ENCODE peak calls at places on chromosomes 4 and X, in five cellular contexts. S is breast epithelium, B is aorta, Z is mammary epithelial cell, Y is uterus. M is an unnamed sample.

GRCh38 chr4:114087596-114088230 is 108.3 kb upstream of the ARSJ start:
- DNase-seq in S (no peak), B (no peak), Z (no peak), Y (no peak), M (no peak)

GRCh38 chr4:165199286-165199685 is 8.1 kb upstream of the KLHL2 start:
- DNase-seq in S (no peak), B (no peak), Z (peak; percentile 39), Y (no peak), M (no peak)

GRCh38 chr4:40388248-40388647 is 53.1 kb downstream of the CHRNA9 start:
- DNase-seq in S (no peak), B (no peak), Z (no peak), Y (no peak), M (no peak)

GRCh38 chrX:23883737-23884354 is 23.9 kb downstream of the APOO start:
- DNase-seq in S (no peak), B (no peak), Z (peak; percentile 89), Y (no peak), M (no peak)

GRCh38 chr4:135201081-135201480 is 999.5 kb upstream of the PABPC4L start:
- DNase-seq in S (no peak), B (no peak), Z (no peak), Y (no peak), M (no peak)

GRCh38 chr4:109708990-109709389 is 5.7 kb upstream of the CASP6 start:
- DNase-seq in S (no peak), B (no peak), Z (no peak), Y (no peak), M (no peak)

GRCh38 chrX:54891573-54891972 is 29.1 kb upstream of the TRO start:
- DNase-seq in S (no peak), B (no peak), Z (peak; percentile 37), Y (no peak), M (no peak)

GRCh38 chr4:101065346-101065745 is 282.0 kb downstream of the PPP3CA start:
- DNase-seq in S (no peak), B (no peak), Z (no peak), Y (no peak), M (no peak)

GRCh38 chrX:10634681-10635161 is 14.3 kb upstream of the MID1 start:
- DNase-seq in S (no peak), B (no peak), Z (peak; percentile 95), Y (peak; percentile 22), M (peak; percentile 25)

GRCh38 chr4:135777386-135777785 is 1575.8 kb upstream of the PABPC4L start:
- DNase-seq in S (no peak), B (no peak), Z (no peak), Y (no peak), M (no peak)

GRCh38 chr4:152138451-152138850 is 377.6 kb upstream of the GATB start:
- DNase-seq in S (no peak), B (no peak), Z (no peak), Y (no peak), M (no peak)

GRCh38 chrX:139766545-139766983 is 58.6 kb upstream of the MCF2 start:
- DNase-seq in S (no peak), B (no peak), Z (no peak), Y (no peak), M (no peak)

GRCh38 chrX:45758319-45758718 is 557.6 kb upstream of the DIPK2B start:
- DNase-seq in S (no peak), B (no peak), Z (peak; percentile 89), Y (no peak), M (no peak)

GRCh38 chr4:146330392-146330791 is 116.1 kb downstream of the REELD1 start:
- DNase-seq in S (no peak), B (no peak), Z (peak; percentile 41), Y (no peak), M (no peak)

GRCh38 chr4:4942658-4943057 is 76.6 kb downstream of the CYTL1 start:
- DNase-seq in S (no peak), B (no peak), Z (no peak), Y (no peak), M (no peak)

GRCh38 chr4:4945021-4945420 is 74.2 kb downstream of the CYTL1 start:
- DNase-seq in S (no peak), B (no peak), Z (no peak), Y (no peak), M (no peak)

GRCh38 chr4:4946416-4946815 is 72.8 kb downstream of the CYTL1 start:
- DNase-seq in S (no peak), B (no peak), Z (no peak), Y (no peak), M (no peak)

GRCh38 chr4:4937926-4938325 is 78.5 kb downstream of the MSX1 start:
- DNase-seq in S (no peak), B (no peak), Z (no peak), Y (no peak), M (no peak)

DNA sequence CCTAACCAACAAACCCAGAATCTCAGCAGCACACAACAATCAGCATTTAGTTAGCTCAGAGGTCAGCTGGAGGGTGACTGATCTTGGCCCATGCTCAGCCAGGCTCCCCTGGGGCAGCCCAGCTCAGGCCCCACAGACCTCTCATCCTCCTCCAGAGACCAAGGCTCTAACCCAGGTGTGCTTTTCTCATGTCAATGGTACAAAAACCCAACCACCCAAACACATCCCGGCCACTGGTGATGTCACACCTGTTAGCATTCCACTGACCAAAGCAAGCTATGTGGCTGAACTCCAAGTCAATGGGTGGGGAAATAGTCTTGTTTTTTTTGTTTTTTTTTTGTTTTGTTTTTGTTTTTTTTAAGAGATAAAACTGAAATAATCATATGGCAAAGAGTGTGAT is 77.5 kb downstream of the CYTL1 start:
- DNase-seq in S (no peak), B (no peak), Z (no peak), Y (no peak), M (no peak)
- H3K27ac ChIP-seq in S (no peak overlapping the region), B (no peak overlapping the region), Z (no peak overlapping the region), Y (no peak overlapping the region), M (no peak overlapping the region)

DNA sequence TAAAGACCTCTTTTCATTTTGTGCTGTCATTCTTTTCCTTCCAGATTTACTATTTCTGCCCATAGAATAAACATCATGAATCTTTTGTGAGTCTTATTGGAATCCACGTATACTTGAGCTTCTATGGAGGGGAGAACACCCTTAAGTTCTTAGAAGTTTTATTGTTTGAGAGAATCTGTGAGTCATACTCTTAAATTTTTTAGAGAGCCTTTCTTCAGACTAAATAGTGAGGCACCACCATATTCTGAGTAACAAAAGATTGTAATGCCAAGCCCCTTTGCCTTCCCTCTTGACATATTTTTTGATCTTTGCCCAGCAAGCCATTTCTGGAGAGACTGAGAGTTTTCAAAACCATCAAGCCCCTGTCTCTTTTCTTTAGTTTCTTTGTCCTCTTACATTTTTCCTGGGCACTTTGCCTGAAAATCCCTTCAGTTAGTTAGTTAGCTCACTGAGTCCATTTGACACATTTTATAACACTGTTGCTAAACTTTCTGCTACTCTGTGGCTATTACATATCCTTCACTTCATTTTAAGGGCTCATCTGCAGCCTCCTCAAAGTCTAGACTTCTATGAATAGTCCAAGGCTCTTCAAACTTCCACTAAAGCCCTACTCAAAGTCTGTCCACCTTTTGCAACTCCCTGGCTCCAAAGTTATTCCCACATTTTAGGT is 65.3 kb upstream of the NDUFC1 start:
- DNase-seq in S (no peak), B (no peak), Z (peak; percentile 6), Y (no peak), M (no peak)
- H3K27ac ChIP-seq in S (no peak overlapping the region), B (peak overlapping the region; percentile 14), Z (no peak overlapping the region), Y (no peak overlapping the region), M (no peak overlapping the region)

DNA sequence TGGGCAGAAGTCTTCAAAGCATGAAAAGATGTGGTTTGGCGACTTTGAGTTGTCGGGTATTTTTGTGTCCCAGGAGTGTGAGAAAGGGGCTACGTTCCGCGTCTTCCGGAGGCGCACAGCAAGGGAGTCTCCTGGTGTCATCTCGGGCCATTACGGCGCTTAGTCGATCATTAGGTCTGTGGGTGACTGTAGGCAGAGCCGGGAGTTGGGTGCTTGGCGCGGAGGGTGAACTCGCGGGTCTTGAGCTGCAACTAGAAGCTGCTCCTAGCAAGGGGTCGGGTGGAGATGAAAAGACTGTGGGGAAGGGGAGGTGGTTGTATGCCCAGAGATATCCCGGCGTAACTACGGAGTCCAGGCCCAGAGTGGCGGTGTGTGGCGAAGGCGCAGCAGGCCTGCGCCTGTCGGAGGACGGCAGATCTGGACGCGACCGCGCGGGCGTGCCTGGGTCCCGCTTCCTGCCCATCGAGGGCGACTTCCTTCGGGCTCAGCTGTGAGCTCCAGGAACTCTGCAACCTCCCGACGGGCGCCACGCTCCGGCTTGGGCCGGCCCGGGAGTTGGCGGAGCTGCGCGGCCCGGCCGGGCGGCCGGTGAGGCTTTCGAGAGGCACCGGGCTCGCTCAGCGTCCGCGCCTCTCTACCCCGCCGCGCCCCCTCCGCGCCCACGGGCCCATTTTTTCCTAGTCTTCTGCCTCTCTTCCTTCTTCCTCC is 2.7 kb upstream of the NKX3-2 start:
- DNase-seq in S (no peak), B (peak; percentile 80), Z (no peak), Y (no peak), M (no peak)
- H3K27ac ChIP-seq in S (no peak overlapping the region), B (no peak overlapping the region), Z (no peak overlapping the region), Y (no peak overlapping the region), M (no peak overlapping the region)

GRCh38 chr4:185541251-185541671 is 6.0 kb upstream of the PDLIM3 start:
- DNase-seq in S (peak; percentile 61), B (peak; percentile 88), Z (no peak), Y (peak; percentile 70), M (no peak)

GRCh38 chr4:185540040-185540439 is 4.7 kb upstream of the PDLIM3 start:
- DNase-seq in S (no peak), B (no peak), Z (no peak), Y (no peak), M (no peak)

GRCh38 chr4:185540487-185541125 is 5.3 kb upstream of the PDLIM3 start:
- DNase-seq in S (no peak), B (no peak), Z (no peak), Y (no peak), M (no peak)

GRCh38 chr4:185538806-185539205 is 3.5 kb upstream of the PDLIM3 start:
- DNase-seq in S (no peak), B (no peak), Z (no peak), Y (no peak), M (no peak)

DNA sequence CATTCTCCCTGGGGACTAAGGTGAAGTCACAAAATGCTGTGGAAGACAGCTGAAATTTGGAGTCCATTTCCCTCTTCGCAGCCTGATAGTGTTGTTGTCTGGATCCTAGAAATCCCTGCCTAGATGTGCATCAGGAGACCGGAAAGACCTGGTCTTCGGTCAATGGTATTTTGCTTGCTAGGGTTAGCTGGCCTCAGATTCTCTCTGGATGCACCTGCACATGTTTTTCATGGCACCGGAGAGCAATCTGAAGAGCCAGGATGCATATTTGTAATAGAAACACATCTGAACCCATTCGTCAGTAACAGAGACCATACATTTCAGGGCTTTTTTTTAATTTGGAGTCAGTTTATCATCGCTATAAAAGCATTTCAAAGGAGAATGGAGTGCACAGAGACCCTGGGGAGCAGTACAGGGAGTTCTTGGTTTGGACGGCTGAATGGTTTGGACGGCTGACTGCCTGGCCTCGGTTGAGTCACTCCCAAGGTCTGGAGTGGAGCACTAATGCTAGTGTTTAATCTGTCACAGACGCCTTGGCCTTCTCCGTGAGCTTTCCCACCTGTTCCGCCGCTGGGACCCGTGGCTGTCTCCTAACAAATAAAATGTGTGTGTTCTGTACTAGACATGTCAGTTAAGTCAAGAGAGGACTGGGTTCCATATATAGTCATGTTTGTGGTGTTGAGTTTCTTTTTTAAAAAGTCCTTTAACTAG is 7.5 kb upstream of the PDLIM3 start:
- DNase-seq in S (no peak), B (peak; percentile 85), Z (no peak), Y (peak; percentile 89), M (no peak)
- H3K27ac ChIP-seq in S (no peak overlapping the region), B (peak overlapping the region; percentile 80), Z (no peak overlapping the region), Y (peak overlapping the region; percentile 85), M (no peak overlapping the region)

GRCh38 chrX:25022499-25023325 is 6.9 kb upstream of the ARX start:
- DNase-seq in S (no peak), B (no peak), Z (no peak), Y (no peak), M (no peak)
- H3K27ac ChIP-seq in S (no peak overlapping the region), B (no peak overlapping the region), Z (no peak overlapping the region), Y (no peak overlapping the region), M (no peak overlapping the region)

GRCh38 chr4:7810792-7811535 is 128.7 kb downstream of the AFAP1 start:
- DNase-seq in S (no peak), B (no peak), Z (no peak), Y (no peak), M (no peak)
- H3K27ac ChIP-seq in S (peak overlapping the region; percentile 17), B (no peak overlapping the region), Z (no peak overlapping the region), Y (peak overlapping the region; percentile 39), M (no peak overlapping the region)

M was measured in caudate nucleus.